ENCODE peak calls at places on chromosomes 6 and 20, in seven cellular contexts. U is transverse colon, X is tibial nerve, H is suprapubic skin, I is uterus, R is heart left ventricle, E is GM12878. V is an unnamed sample.

GRCh38 chr20:64037498-64038213 is 1.7 kb downstream of the C20orf204 start:
- DNase-seq in X (no peak), R (no peak), H (no peak), I (no peak), E (no peak), U (no peak), V (peak; percentile 46)

GRCh38 chr6:20605581-20605980 is 71.3 kb downstream of the CDKAL1 start:
- DNase-seq in X (no peak), I (no peak), R (no peak), U (no peak), E (no peak), H (no peak), V (no peak)

GRCh38 chr20:50587291-50587961 is 77.2 kb downstream of the PTPN1 start:
- DNase-seq in U (no peak), H (no peak), I (no peak), E (no peak), R (no peak), X (no peak), V (no peak)

GRCh38 chr6:5995705-5996686 is 10.7 kb downstream of the NRN1 start:
- DNase-seq in H (no peak), X (peak; percentile 74), U (peak; percentile 54), E (no peak), I (peak; percentile 46), R (peak; percentile 80), V (no peak)

GRCh38 chr20:12968472-12968871 is 40.3 kb upstream of the SPTLC3 start:
- DNase-seq in X (no peak), H (no peak), I (no peak), E (no peak), U (no peak), R (no peak), V (no peak)

GRCh38 chr6:53793318-53793975 is 1.4 kb upstream of the LRRC1 start:
- DNase-seq in U (peak; percentile 70), I (peak; percentile 28), H (no peak), E (no peak), X (no peak), R (no peak), V (no peak)

GRCh38 chr6:156080371-156080770 is 624.7 kb upstream of the NOX3 start:
- DNase-seq in X (no peak), U (no peak), I (no peak), H (no peak), E (no peak), R (no peak), V (no peak)

GRCh38 chr20:50019466-50020256 is 36.9 kb downstream of the SNAI1 start:
- DNase-seq in R (no peak), X (no peak), H (no peak), I (no peak), U (peak; percentile 20), E (no peak), V (no peak)

GRCh38 chr20:51600016-51600420 is 57.5 kb upstream of the NFATC2 start:
- DNase-seq in X (no peak), E (no peak), I (no peak), R (no peak), H (no peak), U (no peak), V (no peak)

GRCh38 chr6:66508433-66508832 is 801.4 kb upstream of the EYS start:
- DNase-seq in H (no peak), U (no peak), R (no peak), X (no peak), I (no peak), E (no peak), V (no peak)

GRCh38 chr6:91669154-91669903 is 1082.5 kb upstream of the MAP3K7 start:
- DNase-seq in R (no peak), H (no peak), E (no peak), I (no peak), X (no peak), U (no peak), V (no peak)

GRCh38 chr6:127384007-127384406 is 40.6 kb upstream of the ECHDC1 start:
- DNase-seq in H (no peak), X (no peak), U (no peak), R (no peak), E (no peak), I (no peak), V (no peak)

GRCh38 chr6:117497237-117497636 is 14.8 kb downstream of the DCBLD1 start:
- DNase-seq in U (no peak), X (no peak), R (no peak), I (no peak), E (no peak), H (no peak), V (no peak)

DNA sequence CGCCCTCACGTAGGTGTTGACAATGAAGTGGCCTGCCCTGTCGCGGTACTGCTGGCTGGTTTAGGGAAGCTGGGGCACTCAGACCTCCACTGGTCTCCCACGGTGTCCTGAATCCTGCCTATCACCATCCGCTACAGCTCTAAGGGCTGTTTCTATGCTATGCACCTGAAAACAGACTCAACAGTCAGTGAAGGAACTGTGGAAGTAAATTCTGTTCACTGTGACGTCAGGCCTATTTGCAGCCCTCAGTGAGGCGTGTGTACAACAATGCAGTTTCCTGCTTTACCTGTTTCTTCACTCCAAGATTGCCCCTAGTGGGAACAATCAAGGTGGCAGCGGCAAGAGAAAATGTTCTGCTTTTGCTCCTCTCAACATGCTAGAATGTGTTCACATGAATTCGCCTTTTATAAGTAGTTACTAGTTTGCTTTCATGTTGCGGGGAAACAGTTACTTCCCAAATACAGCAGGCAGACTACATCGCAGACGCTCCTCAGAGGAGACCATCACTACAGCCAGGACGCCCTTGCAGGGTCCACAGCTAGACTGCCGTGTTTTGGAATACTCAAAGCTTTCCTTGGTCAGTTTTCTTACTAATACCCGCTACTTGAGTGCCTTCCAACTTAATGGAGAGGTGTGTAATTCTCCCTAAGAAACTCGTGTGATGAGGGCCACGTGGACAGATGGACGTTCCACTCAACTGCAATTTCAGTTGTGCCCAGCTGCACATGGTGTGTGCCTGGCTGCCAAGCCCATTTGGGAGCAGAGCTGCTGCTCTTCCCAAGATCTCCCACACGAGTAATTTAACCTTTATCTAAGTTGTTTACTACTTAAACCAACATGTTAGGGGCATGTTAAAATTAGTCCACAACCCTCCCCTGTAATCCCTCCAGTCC is 25.4 kb downstream of the DIDO1 start:
- DNase-seq in X (no peak), H (no peak), U (peak; percentile 53), I (no peak), E (no peak), R (no peak), V (no peak)
- TF ChIP-seq POLR2A in X (no peak), H (no peak), U (no peak), I (no peak), E (peak; percentile 26), R (no peak), V (no peak)

GRCh38 chr6:32664354-32664753 is 2.1 kb downstream of the HLA-DQB1 start:
- DNase-seq in I (no peak), U (no peak), E (no peak), R (no peak), X (no peak), H (no peak), V (no peak)
- TF ChIP-seq POLR2A in I (no peak), U (no peak), E (peak; percentile 45), R (no peak), X (no peak), H (no peak), V (no peak)

DNA sequence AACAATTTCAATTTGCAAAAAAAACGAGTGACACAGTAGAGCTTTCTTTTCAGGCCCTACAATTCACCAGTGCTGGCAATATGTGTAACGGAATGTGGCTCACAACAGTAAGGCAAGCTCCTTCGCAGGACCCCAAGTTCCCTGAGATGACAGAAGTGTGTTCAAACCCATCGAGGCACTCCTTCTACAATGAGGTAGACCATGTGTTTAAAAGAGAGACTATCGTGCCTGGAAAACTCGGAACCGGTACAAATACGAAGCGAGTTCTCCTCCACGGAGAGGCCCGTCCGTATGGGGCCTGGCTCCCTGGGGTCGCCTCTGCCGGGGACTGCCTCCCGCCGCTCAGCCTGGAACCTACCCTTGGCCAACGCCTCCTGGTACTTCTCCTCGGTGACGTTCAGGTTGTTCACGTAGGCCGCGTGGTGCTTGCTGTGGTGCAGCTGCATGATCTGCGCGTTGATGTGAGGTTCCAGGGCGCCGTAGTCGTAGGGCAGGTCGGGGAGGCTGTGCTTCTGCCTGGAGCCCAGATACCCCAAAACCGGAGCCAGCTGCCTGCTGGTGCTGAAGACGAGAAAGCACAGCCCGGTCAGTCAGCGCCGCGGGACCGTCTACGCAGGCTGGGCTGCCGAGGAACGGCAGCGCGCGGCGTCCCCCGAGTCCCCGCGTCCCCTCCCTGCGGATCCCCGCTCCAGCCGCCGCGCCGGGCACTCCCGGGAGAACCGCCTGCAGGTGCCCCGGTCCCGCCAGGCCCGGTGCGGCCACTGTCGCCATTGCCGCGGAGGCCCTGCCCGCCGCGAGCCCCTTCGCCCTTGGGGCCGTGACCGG is 526 bp downstream of the SOD2 start:
- DNase-seq in X (no peak), H (no peak), E (no peak), R (peak; percentile 77), U (peak; percentile 71), I (peak; percentile 44), V (peak; percentile 78)
- TF ChIP-seq POLR2A in X (no peak), H (no peak), E (no peak), R (no peak), U (no peak), I (no peak), V (no peak)

DNA sequence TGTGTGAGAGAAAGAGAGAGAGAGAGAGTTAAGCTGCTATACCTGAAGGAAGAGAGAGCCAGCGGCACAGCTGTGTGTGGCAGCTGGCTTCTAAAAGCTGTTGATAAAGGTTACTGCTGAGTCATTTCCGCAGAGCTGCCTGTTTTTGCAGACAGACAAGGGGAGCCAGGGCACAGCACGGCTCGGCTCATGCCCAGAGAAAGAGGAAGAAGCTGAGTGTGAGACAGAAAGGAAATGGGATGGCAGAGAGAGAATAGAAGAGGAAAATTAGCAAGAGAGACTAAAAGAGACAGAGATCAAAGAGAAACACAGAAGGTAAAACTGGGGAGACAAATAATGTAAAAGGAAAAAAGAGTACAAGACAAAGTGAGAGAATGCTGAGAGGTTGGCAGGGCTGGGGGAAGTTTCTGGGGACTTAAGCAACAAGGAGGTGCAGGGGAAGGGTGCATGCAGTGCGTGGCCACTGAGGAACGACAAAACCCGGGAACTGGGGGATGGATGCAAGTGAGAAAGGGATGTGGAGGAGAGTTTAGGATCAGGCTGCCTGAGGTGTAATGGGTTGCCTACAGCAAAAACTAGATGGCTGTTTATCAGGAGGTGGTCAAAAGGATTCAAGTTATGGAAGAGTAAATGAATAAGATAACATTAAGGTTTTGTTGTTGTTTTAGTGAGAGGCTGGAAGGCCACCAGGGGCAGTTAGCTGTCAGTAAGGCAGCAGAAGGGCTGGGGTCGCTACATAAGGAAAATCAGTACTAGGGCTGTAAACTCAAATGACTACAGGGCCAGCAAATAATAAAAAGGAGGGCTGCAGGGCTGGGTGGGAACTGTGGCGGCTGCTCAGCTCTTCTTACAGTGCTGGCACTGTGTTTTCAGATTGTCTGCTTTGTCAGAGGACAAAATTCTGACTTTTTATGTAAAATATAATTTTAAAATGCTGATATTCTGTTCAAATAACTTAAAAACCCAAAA is 22.9 kb downstream of the HLA-A start:
- DNase-seq in R (peak; percentile 88), U (peak; percentile 88), H (peak; percentile 84), X (peak; percentile 41), I (peak; percentile 50), E (peak; percentile 89), V (peak; percentile 98)
- TF ChIP-seq POLR2A in R (peak; percentile 61), U (peak; percentile 85), H (no peak), X (no peak), I (no peak), E (peak; percentile 64), V (peak; percentile 93)